ENCODE peak calls at places on chromosomes 6 and 20, in six cellular contexts. X is fibroblast of mammary gland; K is T1000; G is activated naive CD8-positive, alpha-beta T cell treated with anti-CD3 and anti-CD28 coated beads, Interleukin-2, amount 10 ng/mL, durations not matched to agents 7 days and 5 days; D is iPS-NIHi11; E is G401. M is an unnamed sample.

GRCh38 chr6:26122005-26122388 is 34.8 kb downstream of the HFE start:
- DNase-seq in X (no peak), K (no peak), G (no peak), D (no peak), E (no peak), M (no peak)

GRCh38 chr20:64100946-64101688 is 6.2 kb downstream of the NPBWR2 start:
- DNase-seq in X (no peak), K (no peak), G (no peak), D (no peak), E (peak), M (no peak)

GRCh38 chr6:33806795-33807194 is 3.0 kb upstream of the MLN start:
- DNase-seq in X (no peak), K (no peak), G (no peak), D (no peak), E (no peak), M (no peak)

GRCh38 chr6:129651291-129651691 is 58.7 kb downstream of the ARHGAP18 start:
- DNase-seq in X (no peak), K (no peak), G (no peak), D (no peak), E (no peak), M (no peak)

GRCh38 chr6:89281779-89282246 is 33.3 kb downstream of the GABRR2 start:
- DNase-seq in X (peak), K (no peak), G (no peak), D (peak), E (peak), M (no peak)

GRCh38 chr20:11585752-11586352 is 331.8 kb upstream of the BTBD3 start:
- DNase-seq in X (peak), K (no peak), G (no peak), D (no peak), E (peak), M (no peak)

GRCh38 chr20:11235058-11235457 is 561.3 kb upstream of the JAG1 start:
- DNase-seq in X (peak), K (no peak), G (no peak), D (peak), E (no peak), M (peak)

GRCh38 chr20:40966516-40967185 is 62.0 kb upstream of the TOP1 start:
- DNase-seq in X (no peak), K (no peak), G (no peak), D (no peak), E (no peak), M (no peak)

GRCh38 chr6:18595774-18596528 is 208.8 kb downstream of the RNF144B start:
- DNase-seq in X (peak), K (peak), G (no peak), D (peak), E (peak), M (no peak)

GRCh38 chr20:32386091-32386490 is 28.0 kb downstream of the ASXL1 start:
- DNase-seq in X (no peak), K (no peak), G (no peak), D (no peak), E (no peak), M (no peak)

GRCh38 chr6:26195924-26196845 is 109.0 kb downstream of the HFE start:
- DNase-seq in X (no peak), K (no peak), G (peak), D (no peak), E (no peak), M (no peak)

GRCh38 chr6:90468080-90468479 is 118.8 kb downstream of the MAP3K7 start:
- DNase-seq in X (peak), K (no peak), G (no peak), D (no peak), E (no peak), M (no peak)

GRCh38 chr6:41236276-41236675 is 8.1 kb downstream of the TREML4 start:
- DNase-seq in X (no peak), K (no peak), G (no peak), D (no peak), E (no peak), M (no peak)